ENCODE peak calls at places on chromosomes 12 and 14, in eight cellular contexts. U is choroid plexus epithelial cell, E is lower leg skin, I is endothelial cell, S is cardiac muscle cell, W is fibroblast of mammary gland, X is thoracic aorta, A is fibroblast of villous mesenchyme. N is an unnamed sample.

GRCh38 chr14:101961746-101962502 is 2.4 kb upstream of the DYNC1H1 start:
- DNase-seq in U (no peak), W (no peak), X (no peak), E (no peak), A (no peak), S (no peak), I (no peak), N (no peak)

GRCh38 chr14:105299654-105300541 is 903 bp downstream of the BRF1 start:
- DNase-seq in W (no peak), X (no peak), I (peak; percentile 43), A (peak; percentile 26), U (no peak), S (no peak), E (peak; percentile 24), N (no peak)

GRCh38 chr14:32468955-32469354 is 139.9 kb downstream of the AKAP6 start:
- DNase-seq in S (no peak), I (no peak), E (no peak), U (peak; percentile 91), W (peak; percentile 82), A (peak; percentile 78), X (no peak), N (no peak)

GRCh38 chr12:27236498-27236897 is 7.6 kb upstream of the STK38L start:
- DNase-seq in I (no peak), S (no peak), E (no peak), X (no peak), W (peak; percentile 51), A (peak; percentile 71), U (no peak), N (no peak)

GRCh38 chr12:54650409-54650808 is 2.2 kb upstream of the DCD start:
- DNase-seq in W (peak; percentile 6), S (no peak), A (no peak), E (no peak), U (no peak), X (no peak), I (no peak), N (no peak)

GRCh38 chr12:63206908-63207307 is 55.9 kb upstream of the AVPR1A start:
- DNase-seq in W (peak; percentile 50), E (peak; percentile 57), A (peak; percentile 68), X (no peak), I (no peak), S (no peak), U (peak; percentile 42), N (no peak)

GRCh38 chr12:51864701-51865469 is 16.4 kb upstream of the FIGNL2 start:
- DNase-seq in S (peak; percentile 94), I (no peak), E (no peak), U (no peak), A (no peak), X (no peak), W (peak; percentile 10), N (no peak)

GRCh38 chr14:51386983-51387730 is 147.1 kb downstream of the TMX1 start:
- DNase-seq in A (peak; percentile 23), S (no peak), E (no peak), X (no peak), W (peak; percentile 61), U (no peak), I (no peak), N (no peak)

GRCh38 chr14:76514599-76514998 is 138.7 kb downstream of the ESRRB start:
- DNase-seq in E (no peak), W (peak; percentile 9), U (peak; percentile 11), I (no peak), S (no peak), A (peak; percentile 5), X (no peak), N (no peak)

GRCh38 chr14:103705158-103705523 is 10.1 kb downstream of the XRCC3 start:
- DNase-seq in S (no peak), X (no peak), E (no peak), U (no peak), W (no peak), I (no peak), A (peak; percentile 24), N (no peak)

GRCh38 chr12:78473136-78473535 is 391.4 kb upstream of the SYT1 start:
- DNase-seq in S (no peak), W (peak; percentile 66), A (no peak), E (no peak), U (peak; percentile 70), I (no peak), X (no peak), N (no peak)

GRCh38 chr12:6965714-6966113 is 4.8 kb downstream of the PHB2 start:
- DNase-seq in S (no peak), X (no peak), W (no peak), I (no peak), A (no peak), E (no peak), U (peak; percentile 42), N (no peak)

GRCh38 chr14:83909507-83909906 is 1620.4 kb upstream of the FLRT2 start:
- DNase-seq in I (no peak), A (no peak), U (peak; percentile 43), E (no peak), S (no peak), W (peak; percentile 19), X (no peak), N (no peak)

GRCh38 chr14:29745863-29746262 is 181.8 kb downstream of the PRKD1 start:
- DNase-seq in E (no peak), I (no peak), U (no peak), W (no peak), S (peak; percentile 28), A (no peak), X (no peak), N (no peak)

GRCh38 chr14:103142031-103142430 is 18.8 kb downstream of the TNFAIP2 start:
- DNase-seq in S (no peak), X (no peak), E (no peak), I (no peak), U (no peak), A (no peak), W (no peak), N (no peak)

GRCh38 chr12:119802472-119802871 is 74.6 kb downstream of the CIT start:
- DNase-seq in U (peak; percentile 45), I (no peak), S (no peak), W (peak; percentile 77), X (no peak), E (peak; percentile 36), A (peak; percentile 67), N (no peak)

DNA sequence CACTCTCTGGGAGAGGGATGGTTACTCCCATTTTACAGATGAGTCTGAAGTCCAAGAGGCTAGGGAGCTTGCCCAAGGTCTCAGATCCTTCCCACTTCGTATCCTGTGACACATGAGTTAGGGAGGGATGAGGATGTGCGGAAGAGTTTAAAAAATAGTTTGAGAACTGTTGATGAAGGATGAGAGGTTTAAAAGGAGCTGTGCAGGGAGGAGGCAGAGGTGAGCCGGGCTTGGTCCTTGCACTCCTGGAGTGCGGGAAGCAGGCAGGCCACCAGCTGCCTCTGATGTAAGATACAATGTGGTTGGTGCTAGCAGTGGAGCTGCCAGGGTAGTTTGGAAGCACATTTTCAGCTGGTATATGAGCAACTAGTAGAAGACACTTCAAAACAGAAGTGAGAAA is 46.5 kb downstream of the TSPAN9 start:
- DNase-seq in A (no peak), I (no peak), W (peak; percentile 59), X (no peak), E (no peak), S (no peak), U (peak; percentile 32), N (no peak)
- TF ChIP-seq CTCF in A (no peak), I (no peak), W (no peak), X (no peak), E (no peak), S (no peak), U (no peak), N (no peak)

DNA sequence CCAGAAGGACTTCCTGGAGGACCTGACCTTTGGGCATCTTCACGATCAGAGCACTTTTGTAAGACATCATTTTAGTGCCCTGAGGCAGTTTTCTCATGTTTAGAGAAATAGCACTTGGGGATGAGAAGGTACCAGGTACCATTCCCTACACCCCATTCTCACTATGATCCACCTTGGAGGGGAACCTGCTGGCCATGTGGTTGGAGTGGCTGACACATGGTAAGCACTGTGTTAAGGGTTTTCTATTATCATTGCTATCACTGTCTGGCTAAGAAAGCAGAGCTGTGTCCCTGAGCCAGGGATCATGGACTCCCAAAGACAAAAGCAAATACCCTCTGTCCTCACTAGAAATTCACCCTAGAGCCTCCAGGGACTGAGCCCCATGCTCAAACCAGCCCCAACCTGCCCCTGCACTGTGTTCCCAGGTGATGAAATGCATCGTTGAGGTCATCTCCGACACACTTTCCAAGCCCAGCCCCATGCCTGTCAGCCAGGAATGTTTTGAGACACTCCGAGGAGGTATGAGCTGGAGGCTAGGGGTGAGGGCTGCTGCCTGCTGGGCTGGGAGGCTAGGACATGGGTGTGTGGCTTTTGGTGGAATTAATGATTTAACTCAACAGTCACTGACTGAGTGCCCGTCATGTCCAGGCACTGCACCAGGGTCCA is 3.4 kb downstream of the CHGA start:
- DNase-seq in U (no peak), W (no peak), A (no peak), I (no peak), S (no peak), E (no peak), X (no peak), N (no peak)
- TF ChIP-seq CTCF in U (no peak), W (no peak), A (no peak), I (no peak), S (no peak), E (no peak), X (no peak), N (no peak)

GRCh38 chr14:59009967-59010366 is 178.5 kb upstream of the DAAM1 start:
- DNase-seq in X (no peak), W (no peak), A (no peak), I (no peak), U (no peak), E (no peak), S (no peak), N (no peak)

GRCh38 chr14:59004012-59004411 is 184.5 kb upstream of the DAAM1 start:
- DNase-seq in E (no peak), W (peak; percentile 6), A (peak; percentile 21), S (peak; percentile 14), I (no peak), X (no peak), U (peak; percentile 54), N (no peak)
- TF ChIP-seq CTCF in E (no peak), W (no peak), A (peak; percentile 47), S (peak; percentile 47), I (no peak), X (no peak), U (peak; percentile 62), N (no peak)

GRCh38 chr12:111103583-111103982 is 183.2 kb upstream of the MYL2 start:
- DNase-seq in E (no peak), S (no peak), A (no peak), X (no peak), U (no peak), I (no peak), W (no peak), N (no peak)
- TF ChIP-seq CTCF in E (no peak), S (no peak), A (no peak), X (no peak), U (no peak), I (no peak), W (no peak), N (no peak)

DNA sequence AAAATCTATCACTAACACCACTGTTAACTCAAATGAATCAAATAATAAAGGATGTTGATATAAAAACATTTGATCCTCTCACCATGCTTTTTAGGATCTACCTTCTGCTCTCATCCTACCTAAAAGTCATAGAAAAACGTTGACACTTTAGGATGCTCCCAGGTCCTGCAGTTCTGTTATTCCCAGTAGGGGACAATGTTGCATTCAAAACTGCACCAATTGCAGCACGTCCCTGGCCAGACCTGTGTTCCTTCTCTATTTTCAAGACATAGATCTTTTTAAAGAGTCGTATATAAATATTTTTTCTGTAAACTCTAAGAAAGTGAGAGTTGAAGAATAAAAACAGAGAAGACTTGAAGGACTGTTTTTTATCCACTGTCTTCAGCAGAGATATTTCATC is 8.8 kb downstream of the AICDA start:
- DNase-seq in E (no peak), U (peak; percentile 6), A (no peak), I (no peak), S (no peak), W (no peak), X (no peak), N (no peak)
- TF ChIP-seq CTCF in E (no peak), U (no peak), A (no peak), I (no peak), S (no peak), W (peak; percentile 10), X (peak; percentile 12), N (no peak)

GRCh38 chr12:93361159-93361919 is 16.4 kb upstream of the NUDT4 start:
- DNase-seq in S (no peak), A (peak; percentile 18), U (no peak), X (no peak), E (no peak), I (no peak), W (peak; percentile 20), N (no peak)
- TF ChIP-seq CTCF in S (no peak), A (no peak), U (no peak), X (no peak), E (no peak), I (no peak), W (no peak), N (no peak)